ENCODE peak calls at places on chromosomes 3 and 15, in six cellular contexts. G is activated B cell treated with CpG ODN at 0.5 μM for 24 hours; F is erythroblast; H is HFFc6; O is NAMALWA; W is activated naive CD4-positive, alpha-beta T cell treated with anti-CD3 and anti-CD28 coated beads, Interleukin-2, amount 50 U/mL, for 16 hours. N is an unnamed sample.

GRCh38 chr15:75455982-75456531 is 4.6 kb upstream of the SIN3A start:
- DNase-seq in G (no peak), F (peak), H (peak), O (peak), W (peak), N (peak)

GRCh38 chr3:71225285-71225684 is 358.2 kb downstream of the FOXP1 start:
- DNase-seq in G (no peak), F (no peak), H (no peak), O (no peak), W (no peak), N (no peak)

GRCh38 chr3:60277376-60277800 is 973.9 kb downstream of the FHIT start:
- DNase-seq in G (no peak), F (no peak), H (no peak), O (no peak), W (no peak), N (no peak)

GRCh38 chr3:197080344-197080743 is 50.7 kb upstream of the MELTF start:
- DNase-seq in G (no peak), F (no peak), H (no peak), O (no peak), W (no peak), N (no peak)

GRCh38 chr3:51311055-51311454 is 74.0 kb upstream of the MANF start:
- DNase-seq in G (no peak), F (peak), H (peak), O (peak), W (no peak), N (peak)

GRCh38 chr15:37093480-37094410 is 6.6 kb downstream of the MEIS2 start:
- DNase-seq in G (no peak), F (no peak), H (peak), O (no peak), W (no peak), N (no peak)

GRCh38 chr3:170278632-170279031 is 56.4 kb downstream of the PRKCI start:
- DNase-seq in G (no peak), F (no peak), H (no peak), O (no peak), W (no peak), N (no peak)

GRCh38 chr15:23504003-23504402 is 57.0 kb upstream of the GOLGA6L2 start:
- DNase-seq in G (no peak), F (no peak), H (no peak), O (no peak), W (no peak), N (no peak)

GRCh38 chr3:187828571-187829452 is 83.5 kb upstream of the BCL6 start:
- DNase-seq in G (no peak), F (no peak), H (no peak), O (peak), W (no peak), N (no peak)

GRCh38 chr15:64143276-64143675 is 8.3 kb upstream of the SNX22 start:
- DNase-seq in G (no peak), F (no peak), H (no peak), O (no peak), W (no peak), N (no peak)

GRCh38 chr3:101148001-101148400 is 154.8 kb upstream of the ABI3BP start:
- DNase-seq in G (no peak), F (peak), H (no peak), O (no peak), W (no peak), N (no peak)

GRCh38 chr15:74978503-74978902 is 16.9 kb upstream of the SCAMP5 start:
- DNase-seq in G (no peak), F (no peak), H (no peak), O (no peak), W (peak), N (no peak)

GRCh38 chr3:177523991-177524438 is 326.7 kb upstream of the TBL1XR1 start:
- DNase-seq in G (no peak), F (no peak), H (no peak), O (no peak), W (no peak), N (no peak)

GRCh38 chr15:101070502-101071273 is 151.5 kb downstream of the LRRK1 start:
- DNase-seq in G (no peak), F (no peak), H (peak), O (no peak), W (no peak), N (peak)

GRCh38 chr3:32743934-32744333 is 58.9 kb downstream of the CNOT10 start:
- DNase-seq in G (no peak), F (no peak), H (no peak), O (no peak), W (no peak), N (no peak)

GRCh38 chr3:69197922-69198540 is 75.6 kb upstream of the LMOD3 start:
- DNase-seq in G (no peak), F (no peak), H (no peak), O (no peak), W (peak), N (no peak)

GRCh38 chr3:48069339-48069738 is 53.1 kb upstream of the MAP4 start:
- DNase-seq in G (no peak), F (peak), H (no peak), O (no peak), W (no peak), N (no peak)

GRCh38 chr3:17577795-17578520 is 164.5 kb downstream of the TBC1D5 start:
- DNase-seq in G (no peak), F (no peak), H (peak), O (no peak), W (no peak), N (no peak)

GRCh38 chr3:7630925-7631324 is 770.0 kb downstream of the GRM7 start:
- DNase-seq in G (no peak), F (no peak), H (no peak), O (no peak), W (no peak), N (no peak)

GRCh38 chr3:132874701-132875100 is 152.5 kb upstream of the NPHP3 start:
- DNase-seq in G (no peak), F (no peak), H (no peak), O (no peak), W (no peak), N (no peak)

GRCh38 chr15:73882761-73883419 is 9.5 kb downstream of the TBC1D21 start:
- DNase-seq in G (no peak), F (no peak), H (no peak), O (no peak), W (no peak), N (no peak)

GRCh38 chr3:27387625-27388024 is 18.4 kb upstream of the NEK10 start:
- DNase-seq in G (no peak), F (no peak), H (no peak), O (no peak), W (no peak), N (no peak)

GRCh38 chr3:194621947-194622346 is 11.3 kb downstream of the TMEM44 start:
- DNase-seq in G (no peak), F (no peak), H (no peak), O (no peak), W (no peak), N (no peak)

GRCh38 chr3:160763073-160763472 is 7.0 kb downstream of the PPM1L start:
- DNase-seq in G (no peak), F (no peak), H (no peak), O (no peak), W (no peak), N (no peak)

GRCh38 chr3:142886938-142887337 is 1.9 kb downstream of the PCOLCE2 start:
- DNase-seq in G (no peak), F (peak), H (peak), O (no peak), W (no peak), N (peak)

GRCh38 chr3:102181202-102181920 is 253.5 kb upstream of the ZPLD1 start:
- DNase-seq in G (no peak), F (peak), H (peak), O (no peak), W (no peak), N (no peak)

GRCh38 chr3:106004841-106005240 is 136.0 kb upstream of the CBLB start:
- DNase-seq in G (no peak), F (no peak), H (no peak), O (no peak), W (no peak), N (no peak)

GRCh38 chr3:171841620-171842000 is 1.5 kb upstream of the TMEM212 start:
- DNase-seq in G (no peak), F (no peak), H (no peak), O (no peak), W (no peak), N (no peak)

GRCh38 chr15:82072926-82073537 is 27.2 kb upstream of the MEX3B start:
- DNase-seq in G (no peak), F (no peak), H (no peak), O (no peak), W (no peak), N (no peak)

GRCh38 chr3:58657036-58657435 is 9.5 kb downstream of the FAM3D start:
- DNase-seq in G (no peak), F (no peak), H (no peak), O (no peak), W (no peak), N (no peak)

GRCh38 chr3:182886497-182886896 is 93.2 kb downstream of the ATP11B start:
- DNase-seq in G (no peak), F (no peak), H (peak), O (no peak), W (no peak), N (no peak)

GRCh38 chr3:125057186-125057850 is 1.5 kb upstream of the HEG1 start:
- DNase-seq in G (no peak), F (peak), H (peak), O (no peak), W (no peak), N (peak)

GRCh38 chr3:189985938-189986337 is 134.8 kb downstream of the P3H2 start:
- DNase-seq in G (no peak), F (no peak), H (no peak), O (no peak), W (no peak), N (no peak)

GRCh38 chr3:122219242-122219872 is 35.9 kb downstream of the CASR start:
- DNase-seq in G (no peak), F (no peak), H (no peak), O (no peak), W (no peak), N (no peak)

GRCh38 chr3:11434017-11434526 is 161.9 kb downstream of the ATG7 start:
- DNase-seq in G (no peak), F (no peak), H (peak), O (no peak), W (no peak), N (no peak)

GRCh38 chr3:144496116-144496835 is 524.7 kb downstream of the DIPK2A start:
- DNase-seq in G (no peak), F (no peak), H (no peak), O (no peak), W (no peak), N (no peak)

GRCh38 chr3:10743366-10744097 is 72.5 kb upstream of the SLC6A11 start:
- DNase-seq in G (no peak), F (no peak), H (no peak), O (no peak), W (no peak), N (no peak)

GRCh38 chr3:42514876-42515275 is 12.4 kb downstream of the VIPR1 start:
- DNase-seq in G (no peak), F (no peak), H (no peak), O (no peak), W (no peak), N (no peak)

GRCh38 chr15:89647191-89647851 is 7.9 kb downstream of the KIF7 start:
- DNase-seq in G (peak), F (peak), H (peak), O (peak), W (peak), N (peak)

GRCh38 chr15:38528279-38528678 is 36.3 kb downstream of the RASGRP1 start:
- DNase-seq in G (no peak), F (no peak), H (peak), O (no peak), W (no peak), N (no peak)